ENCODE peak calls at places on chromosomes 12 and 14, in eight cellular contexts. O is stimulated activated CD8-positive, alpha-beta memory T cell treated with anti-CD3 and anti-CD28 coated beads, Interleukin-2, amount 100 ng/mL, for 48 hours; Y is stimulated activated CD4-positive, alpha-beta T cell treated with anti-CD3 and anti-CD28 coated beads, Interleukin-4, amount 100 ng/mL, for 48 hours; U is aorta; P is KBM-7; D is right cardiac atrium; X is suprapubic skin; V is RWPE1. E is an unnamed sample.

GRCh38 chr12:24380122-24380521 is 430.7 kb upstream of the SOX5 start:
- DNase-seq in P (no peak), X (no peak), U (no peak), D (no peak), V (no peak), Y (no peak), O (no peak), E (no peak)

GRCh38 chr14:72883963-72884362 is 9.9 kb downstream of the DPF3 start:
- DNase-seq in D (no peak), U (no peak), O (no peak), V (no peak), Y (no peak), P (no peak), X (no peak), E (no peak)

GRCh38 chr14:24162083-24162482 is 1.0 kb downstream of the IRF9 start:
- DNase-seq in O (no peak), U (no peak), X (no peak), D (no peak), Y (no peak), V (no peak), P (no peak), E (no peak)

GRCh38 chr14:65704850-65705249 is 292.3 kb downstream of the FUT8 start:
- DNase-seq in O (no peak), U (no peak), X (no peak), D (no peak), P (no peak), V (no peak), Y (peak; percentile 18), E (no peak)

GRCh38 chr14:104140213-104140462 is 1.8 kb downstream of the KIF26A start:
- DNase-seq in Y (no peak), O (no peak), V (no peak), U (peak; percentile 26), X (no peak), D (peak; percentile 11), P (no peak), E (no peak)

GRCh38 chr14:75783184-75783583 is 122.1 kb downstream of the TTLL5 start:
- DNase-seq in X (no peak), Y (no peak), P (no peak), U (no peak), O (no peak), D (no peak), V (no peak), E (no peak)

GRCh38 chr12:73072214-73072613 is 800.0 kb downstream of the TRHDE start:
- DNase-seq in D (no peak), O (no peak), U (no peak), P (no peak), Y (no peak), V (no peak), X (no peak), E (no peak)

GRCh38 chr12:58009355-58009754 is 68.0 kb downstream of the ATP23 start:
- DNase-seq in O (no peak), X (no peak), V (no peak), D (no peak), U (no peak), P (no peak), Y (no peak), E (no peak)

GRCh38 chr12:107309020-107309419 is 215.7 kb upstream of the CRY1 start:
- DNase-seq in D (no peak), P (peak; percentile 12), U (no peak), Y (no peak), X (no peak), V (no peak), O (no peak), E (no peak)

GRCh38 chr14:21039059-21039422 is 3.1 kb upstream of the RNASE7 start:
- DNase-seq in X (peak; percentile 89), V (no peak), Y (no peak), O (no peak), P (no peak), U (peak; percentile 83), D (peak; percentile 86), E (no peak)

GRCh38 chr12:94374124-94374523 is 85.5 kb downstream of the CEP83 start:
- DNase-seq in O (no peak), X (no peak), D (no peak), P (no peak), V (no peak), U (no peak), Y (no peak), E (no peak)

GRCh38 chr12:65464930-65465329 is 186.4 kb downstream of the MSRB3 start:
- DNase-seq in X (no peak), Y (no peak), V (peak; percentile 9), O (no peak), P (no peak), D (no peak), U (no peak), E (no peak)

GRCh38 chr14:44988694-44989093 is 26.7 kb downstream of the TOGARAM1 start:
- DNase-seq in X (no peak), P (no peak), D (no peak), V (no peak), Y (no peak), O (no peak), U (no peak), E (no peak)

GRCh38 chr14:86865934-86866333 is 1127.0 kb downstream of the GALC start:
- DNase-seq in D (no peak), O (no peak), Y (no peak), X (no peak), P (no peak), V (no peak), U (no peak), E (no peak)

GRCh38 chr14:21269252-21270046 is at the start of gene HNRNPC:
- DNase-seq in X (peak; percentile 100), O (peak; percentile 100), U (peak; percentile 100), D (peak; percentile 100), V (peak; percentile 100), Y (peak; percentile 100), P (peak; percentile 100), E (peak; percentile 100)

GRCh38 chr14:75339059-75339458 is 60.4 kb downstream of the FOS start:
- DNase-seq in D (no peak), Y (no peak), U (no peak), V (no peak), P (no peak), X (no peak), O (no peak), E (no peak)

GRCh38 chr12:116087399-116087798 is 190.1 kb downstream of the MED13L start:
- DNase-seq in V (no peak), Y (no peak), P (peak; percentile 28), D (no peak), X (no peak), O (no peak), U (no peak), E (no peak)

GRCh38 chr14:71586131-71586893 is 345.9 kb upstream of the RGS6 start:
- DNase-seq in X (no peak), D (peak; percentile 20), Y (no peak), U (peak; percentile 44), V (no peak), O (no peak), P (no peak), E (no peak)

GRCh38 chr14:24837280-24838046 is 203.5 kb upstream of the GZMB start:
- DNase-seq in X (no peak), U (no peak), D (no peak), V (no peak), Y (no peak), O (no peak), P (no peak), E (no peak)

GRCh38 chr14:71209888-71210287 is 302.6 kb downstream of the PCNX1 start:
- DNase-seq in V (no peak), U (no peak), P (no peak), Y (no peak), O (no peak), X (no peak), D (no peak), E (no peak)

GRCh38 chr12:46131729-46132128 is 137.1 kb downstream of the SLC38A1 start:
- DNase-seq in P (no peak), D (no peak), U (no peak), X (no peak), Y (no peak), V (no peak), O (no peak), E (no peak)

GRCh38 chr14:67515386-67516079 is 17.6 kb upstream of the PLEKHH1 start:
- DNase-seq in X (no peak), Y (peak; percentile 16), P (no peak), U (peak; percentile 44), D (no peak), V (no peak), O (no peak), E (no peak)

E was measured in type B pancreatic cell.